ENCODE peak calls at places on chromosome 22, in seven cellular contexts. R is HCT116, G is HepG2, N is A549, W is Panc1, L is SK-N-SH, P is K562. I is an unnamed sample.

GRCh38 chr22:18031670-18032454 is 7.5 kb upstream of the MICAL3 start:
- DNase-seq in P (no peak), W (peak; percentile 86), N (peak; percentile 48), G (no peak), R (peak; percentile 82), L (no peak), I (no peak)

GRCh38 chr22:27637604-27638003 is 164.0 kb downstream of the MN1 start:
- DNase-seq in N (no peak), L (no peak), P (no peak), R (no peak), G (no peak), W (no peak), I (no peak)

GRCh38 chr22:28442264-28442950 is 237.2 kb downstream of the TTC28 start:
- DNase-seq in G (peak; percentile 74), N (no peak), P (peak; percentile 71), W (no peak), R (peak; percentile 6), L (peak; percentile 91), I (peak; percentile 29)

GRCh38 chr22:19631899-19632670 is 82.2 kb upstream of the SEPTIN5 start:
- DNase-seq in L (peak; percentile 82), P (peak; percentile 95), N (peak; percentile 46), G (peak; percentile 32), W (no peak), R (peak; percentile 55), I (peak; percentile 24)

GRCh38 chr22:24951942-24952836 is at the start of gene KIAA1671:
- DNase-seq in L (peak; percentile 99), P (peak; percentile 96), W (no peak), N (peak; percentile 71), R (peak; percentile 53), G (peak; percentile 86), I (peak; percentile 63)

GRCh38 chr22:44049369-44050231 is 25.5 kb downstream of the PARVB start:
- DNase-seq in N (no peak), R (no peak), L (peak; percentile 82), P (no peak), G (no peak), W (no peak), I (no peak)

GRCh38 chr22:24230911-24231656 is 13.8 kb downstream of the GGT5 start:
- DNase-seq in W (no peak), R (no peak), P (peak; percentile 65), N (no peak), L (peak; percentile 53), G (no peak), I (peak; percentile 53)

GRCh38 chr22:44460287-44461082 is 37.5 kb downstream of the RTL6 start:
- DNase-seq in R (no peak), P (no peak), W (no peak), G (no peak), L (no peak), N (no peak), I (no peak)

GRCh38 chr22:44628856-44629255 is 73.1 kb upstream of the PRR5 start:
- DNase-seq in L (no peak), P (no peak), R (no peak), W (no peak), G (no peak), N (no peak), I (no peak)

GRCh38 chr22:24995649-24996180 is 43.2 kb downstream of the KIAA1671 start:
- DNase-seq in W (no peak), L (no peak), R (no peak), N (no peak), G (no peak), P (no peak), I (no peak)

GRCh38 chr22:25027052-25027525 is 74.6 kb downstream of the KIAA1671 start:
- DNase-seq in N (no peak), W (no peak), L (no peak), P (no peak), R (no peak), G (no peak), I (no peak)

GRCh38 chr22:50698546-50698945 is 25.9 kb downstream of the SHANK3 start:
- DNase-seq in R (no peak), G (no peak), N (no peak), W (no peak), P (no peak), L (no peak), I (peak; percentile 25)

GRCh38 chr22:38832005-38832978 is 11.5 kb downstream of the NPTXR start:
- DNase-seq in L (no peak), R (no peak), P (no peak), G (no peak), N (no peak), W (no peak), I (no peak)

GRCh38 chr22:39097098-39098020 is at the start of gene APOBEC3H:
- DNase-seq in P (peak; percentile 25), G (no peak), N (no peak), L (no peak), W (no peak), R (peak; percentile 16), I (no peak)

GRCh38 chr22:38273135-38273761 is 438 bp upstream of the TMEM184B start:
- DNase-seq in R (no peak), W (no peak), G (no peak), N (no peak), L (no peak), P (no peak), I (no peak)

GRCh38 chr22:16819249-16819648 is 6.0 kb downstream of the XKR3 start:
- DNase-seq in G (no peak), L (no peak), N (no peak), P (no peak), W (no peak), R (no peak), I (peak; percentile 2)

DNA sequence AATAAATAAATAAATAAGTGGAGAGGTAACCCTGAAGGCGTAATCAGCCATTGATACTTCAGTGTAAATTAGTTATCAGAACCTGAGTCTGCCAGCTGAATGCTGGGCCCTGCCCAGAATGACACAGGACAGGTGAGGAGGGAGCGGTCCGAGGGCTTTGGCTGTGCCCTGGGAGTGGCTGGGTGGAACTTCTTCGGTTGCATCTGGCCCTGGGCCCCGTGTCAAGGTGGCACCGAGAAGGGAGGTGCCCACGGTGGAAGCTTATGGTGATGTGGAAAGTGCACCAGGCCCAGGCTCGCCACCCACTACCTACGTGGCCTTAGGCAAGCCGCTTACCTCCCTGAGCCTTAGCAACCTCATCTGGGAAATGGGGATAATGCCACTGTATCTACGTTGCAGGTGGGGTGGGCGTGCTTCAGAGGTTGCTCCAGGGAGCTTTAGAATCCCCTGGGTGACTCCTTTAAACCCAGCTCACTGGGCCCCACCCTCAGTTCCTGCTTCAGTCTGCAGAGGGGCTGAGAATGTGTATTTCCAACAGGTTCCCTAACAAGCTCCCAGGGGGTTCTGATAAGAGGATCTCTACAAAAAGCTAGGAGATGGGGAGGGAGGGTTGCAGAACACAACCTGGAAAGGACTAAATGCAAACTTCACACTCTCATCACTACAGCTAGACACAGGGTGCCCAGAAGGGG is 38.8 kb downstream of the TXN2 start:
- DNase-seq in R (no peak), P (no peak), L (no peak), W (no peak), G (no peak), N (no peak), I (no peak)
- TF ChIP-seq REST in R (no peak), P (no peak), L (no peak), W (no peak), G (no peak), N (no peak), I (no peak)

DNA sequence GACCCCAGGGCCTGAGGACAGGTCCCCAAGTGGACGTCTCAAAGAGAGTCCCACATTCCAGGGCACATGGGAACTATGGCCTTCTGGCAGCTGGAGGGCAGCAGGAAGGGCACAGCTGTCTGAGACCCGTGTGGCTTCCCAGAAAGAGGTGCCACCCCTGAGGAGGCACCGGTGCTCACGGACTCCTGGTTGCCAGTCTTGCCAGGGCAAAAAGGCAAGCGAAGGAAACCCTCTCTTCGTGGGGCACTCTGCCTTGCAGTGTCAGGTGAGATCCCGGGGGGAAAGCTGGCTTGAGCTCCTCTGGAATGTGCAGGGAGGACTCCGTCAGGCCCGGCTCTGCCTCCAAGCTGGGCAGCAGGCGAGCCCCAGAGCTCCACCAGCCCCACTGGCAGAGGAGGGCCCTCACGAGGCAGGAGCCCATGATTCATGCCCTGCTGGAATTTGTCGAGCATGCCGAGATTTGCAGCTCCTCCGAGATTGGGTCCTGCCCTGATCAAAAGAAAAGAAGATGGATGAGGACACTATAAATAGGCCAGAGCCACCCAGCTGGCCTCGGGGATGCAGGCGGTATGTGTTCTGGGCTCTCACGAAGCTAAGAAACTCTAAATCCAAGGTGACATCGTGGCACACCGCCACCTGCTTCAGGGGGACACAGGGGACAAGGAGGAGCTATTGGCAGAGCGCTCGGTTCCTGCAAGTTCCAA is 9.9 kb upstream of the CELSR1 start:
- DNase-seq in L (no peak), W (no peak), N (no peak), R (no peak), P (no peak), G (no peak), I (no peak)
- TF ChIP-seq REST in L (no peak), W (no peak), N (no peak), R (no peak), P (no peak), G (no peak), I (no peak)

DNA sequence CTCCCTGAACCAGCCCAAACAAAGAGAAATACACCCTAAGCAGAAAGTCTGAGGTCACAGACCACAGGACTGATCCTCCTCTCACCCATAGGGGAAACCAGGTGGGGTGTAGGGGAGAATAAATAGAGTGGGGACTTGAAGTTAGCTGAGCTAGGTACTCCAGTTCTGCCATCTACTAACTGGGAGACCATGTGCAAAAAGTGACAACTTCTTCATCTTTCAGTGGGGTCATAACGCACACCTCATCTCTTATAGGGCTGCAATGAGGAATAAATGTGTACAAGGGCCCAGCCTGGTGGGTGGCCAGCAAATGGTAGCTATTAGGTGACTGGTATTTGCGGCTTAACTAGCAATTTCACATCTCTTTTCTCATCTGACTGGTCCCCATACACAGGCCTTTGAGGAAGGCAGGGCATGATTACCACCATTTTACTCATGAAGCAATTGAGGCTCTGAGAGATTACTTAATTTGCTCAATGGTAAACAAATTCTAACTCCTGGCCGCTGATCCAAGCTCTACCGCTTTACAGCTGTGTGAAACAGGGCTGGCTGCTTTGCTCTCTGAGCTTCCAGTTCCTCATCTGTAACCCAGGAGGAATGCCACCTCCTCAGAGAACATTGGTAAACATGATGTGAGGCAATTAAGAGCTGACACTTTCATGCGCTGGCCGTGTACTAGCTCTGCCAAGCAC is 16.6 kb downstream of the TBC1D10A start:
- DNase-seq in L (no peak), R (no peak), P (no peak), N (no peak), W (no peak), G (no peak), I (peak; percentile 81)
- TF ChIP-seq REST in L (no peak), R (no peak), P (no peak), N (no peak), W (no peak), G (no peak), I (no peak)

DNA sequence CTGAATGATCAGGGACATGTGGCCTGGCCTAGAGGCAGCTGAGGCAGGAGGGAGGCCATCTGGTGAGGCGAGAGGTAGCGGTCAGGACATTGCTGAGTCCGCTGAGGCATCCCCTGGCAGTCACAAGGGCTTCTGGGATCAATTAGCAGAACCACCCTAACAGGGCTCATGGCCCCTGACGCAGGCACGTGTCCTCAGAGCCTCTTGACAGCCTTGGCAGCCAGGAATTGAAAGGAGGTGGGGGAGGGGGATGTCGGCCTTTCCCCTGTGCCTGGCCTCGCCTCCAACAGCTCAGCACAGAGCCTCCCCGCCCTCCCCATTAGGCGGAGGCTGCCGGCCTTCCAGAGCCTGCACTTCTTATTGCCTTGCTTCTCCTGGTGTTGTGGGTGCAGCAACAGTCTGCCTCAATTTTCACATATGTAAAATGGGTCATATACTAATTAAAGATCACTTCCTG is 55.5 kb downstream of the NFAM1 start:
- DNase-seq in G (no peak), N (no peak), L (peak; percentile 81), W (no peak), R (no peak), P (peak; percentile 42), I (no peak)
- TF ChIP-seq REST in G (no peak), N (no peak), L (no peak), W (no peak), R (no peak), P (no peak), I (no peak)